ENCODE peak calls at places on chromosome 7, in ten cellular contexts. Q is tibial artery; K is astrocyte; B is lower lobe of right lung; L is CD8-positive, alpha-beta T cell; F is colonic mucosa; T is pancreas; P is mucosa of descending colon; C is body of pancreas; G is cardiac muscle cell. E is an unnamed sample. For H3K36me3, the result is how much of the 10 kb centered on the place peaks cover.

GRCh38 chr7:47572939-47573757 is 8.8 kb downstream of the TNS3 start:
- DNase-seq in Q (no peak), K (no peak), B (no peak), L (no peak), F (no peak), T (peak), P (no peak), C (peak), G (no peak), E (no peak)

GRCh38 chr7:26198133-26198780 is 2.3 kb downstream of the HNRNPA2B1 start:
- DNase-seq in Q (no peak), K (no peak), B (no peak), L (no peak), F (peak), T (no peak), P (no peak), C (no peak), G (no peak), E (peak)

GRCh38 chr7:7639847-7640220 is 718 bp upstream of the UMAD1 start:
- DNase-seq in Q (no peak), K (peak), B (no peak), L (peak), F (peak), T (no peak), P (no peak), C (peak), G (no peak), E (peak)

GRCh38 chr7:12661581-12661980 is 25.9 kb upstream of the ARL4A start:
- DNase-seq in Q (no peak), K (peak), B (no peak), L (no peak), F (no peak), T (no peak), P (no peak), C (no peak), G (no peak), E (no peak)

GRCh38 chr7:152968003-152968402 is 208.5 kb downstream of the ACTR3B start:
- DNase-seq in Q (no peak), K (no peak), B (no peak), L (no peak), F (no peak), T (no peak), P (no peak), C (no peak), G (peak), E (peak)

GRCh38 chr7:140026935-140027334 is 35.8 kb downstream of the PARP12 start:
- DNase-seq in Q (no peak), K (no peak), B (no peak), L (no peak), F (no peak), T (no peak), P (no peak), C (no peak), G (no peak), E (no peak)

GRCh38 chr7:71843677-71844076 is 568.5 kb downstream of the CALN1 start:
- DNase-seq in Q (no peak), K (no peak), B (no peak), L (no peak), F (no peak), T (no peak), P (no peak), C (no peak), G (no peak), E (no peak)

GRCh38 chr7:22730921-22731654 is 4.1 kb downstream of the IL6 start:
- DNase-seq in Q (no peak), K (peak), B (no peak), L (no peak), F (no peak), T (no peak), P (no peak), C (no peak), G (no peak), E (peak)

GRCh38 chr7:157518514-157519175 is 181.8 kb downstream of the DNAJB6 start:
- DNase-seq in Q (no peak), K (no peak), B (no peak), L (no peak), F (no peak), T (no peak), P (no peak), C (no peak), G (no peak), E (no peak)

GRCh38 chr7:157699357-157700013 is 362.7 kb downstream of the DNAJB6 start:
- DNase-seq in Q (no peak), K (no peak), B (peak), L (no peak), F (no peak), T (no peak), P (no peak), C (no peak), G (no peak), E (no peak)

GRCh38 chr7:10038351-10038750 is 935.3 kb upstream of the PHF14 start:
- DNase-seq in Q (no peak), K (no peak), B (no peak), L (no peak), F (no peak), T (no peak), P (no peak), C (no peak), G (no peak), E (no peak)

GRCh38 chr7:4791738-4792536 is 16.5 kb downstream of the AP5Z1 start:
- DNase-seq in Q (peak), K (no peak), B (peak), L (peak), F (peak), T (peak), P (peak), C (peak), G (peak), E (peak)

GRCh38 chr7:126698909-126699308 is 553.8 kb downstream of the GRM8 start:
- DNase-seq in Q (no peak), K (no peak), B (no peak), L (no peak), F (no peak), T (no peak), P (no peak), C (no peak), G (no peak), E (no peak)

GRCh38 chr7:26090927-26091519 is 61.0 kb upstream of the NFE2L3 start:
- DNase-seq in Q (no peak), K (peak), B (no peak), L (no peak), F (no peak), T (no peak), P (no peak), C (no peak), G (peak), E (peak)

GRCh38 chr7:132181371-132181770 is 394.9 kb downstream of the PLXNA4 start:
- DNase-seq in Q (no peak), K (no peak), B (no peak), L (no peak), F (no peak), T (no peak), P (no peak), C (no peak), G (no peak), E (no peak)

GRCh38 chr7:5422324-5423271 is 1.0 kb downstream of the TNRC18 start:
- DNase-seq in Q (no peak), K (no peak), B (peak), L (no peak), F (no peak), T (no peak), P (peak), C (peak), G (peak), E (no peak)

GRCh38 chr7:46139079-46139478 is 218.0 kb upstream of the IGFBP3 start:
- DNase-seq in Q (no peak), K (peak), B (no peak), L (no peak), F (no peak), T (no peak), P (no peak), C (no peak), G (no peak), E (peak)

GRCh38 chr7:40299097-40299496 is 164.3 kb downstream of the SUGCT start:
- DNase-seq in Q (no peak), K (peak), B (no peak), L (no peak), F (no peak), T (no peak), P (no peak), C (no peak), G (no peak), E (peak)

GRCh38 chr7:129779602-129780256 is 168.2 kb downstream of the NRF1 start:
- DNase-seq in Q (no peak), K (no peak), B (peak), L (no peak), F (no peak), T (no peak), P (peak), C (no peak), G (peak), E (peak)

GRCh38 chr7:17690030-17690429 is 250.3 kb downstream of the SNX13 start:
- DNase-seq in Q (no peak), K (peak), B (no peak), L (no peak), F (no peak), T (no peak), P (no peak), C (no peak), G (no peak), E (peak)

GRCh38 chr7:138363721-138364120 is 96.3 kb upstream of the TRIM24 start:
- DNase-seq in Q (no peak), K (no peak), B (no peak), L (no peak), F (no peak), T (no peak), P (no peak), C (no peak), G (no peak), E (no peak)

GRCh38 chr7:103074519-103075336 is at the start of the genes ARMC10 and FBXL13:
- DNase-seq in Q (peak), K (peak), B (peak), L (peak), F (peak), T (peak), P (peak), C (peak), G (peak), E (peak)
- TF ChIP-seq CTCF in Q (peak), K (no peak), B (peak), L (no peak), F (no peak), T (no peak), P (peak), C (no peak), G (peak), E (peak)

GRCh38 chr7:496528-497295 is 22.9 kb downstream of the PDGFA start:
- DNase-seq in Q (no peak), K (no peak), B (peak), L (no peak), F (no peak), T (no peak), P (peak), C (peak), G (no peak), E (peak)
- H3K36me3 ChIP-seq in Q (half or more), K (under half), B (under half), L (under half), F (under half), T (under half), P (under half), C (under half), G (under half), E (under half)

GRCh38 chr7:130940907-130941306 is 206.9 kb upstream of the KLF14 start:
- DNase-seq in Q (no peak), K (no peak), B (no peak), L (no peak), F (no peak), T (no peak), P (peak), C (peak), G (no peak), E (no peak)

GRCh38 chr7:130940326-130940725 is 206.3 kb upstream of the KLF14 start:
- DNase-seq in Q (no peak), K (no peak), B (no peak), L (no peak), F (no peak), T (no peak), P (no peak), C (no peak), G (no peak), E (no peak)

GRCh38 chr7:130942211-130942964 is 208.4 kb upstream of the KLF14 start:
- DNase-seq in Q (peak), K (peak), B (no peak), L (no peak), F (peak), T (peak), P (peak), C (peak), G (no peak), E (peak)

GRCh38 chr7:130943336-130943901 is 209.4 kb upstream of the KLF14 start:
- DNase-seq in Q (no peak), K (peak), B (no peak), L (no peak), F (no peak), T (no peak), P (no peak), C (no peak), G (no peak), E (peak)

GRCh38 chr7:130941322-130942210 is 207.6 kb upstream of the KLF14 start:
- DNase-seq in Q (peak), K (peak), B (peak), L (no peak), F (peak), T (peak), P (peak), C (peak), G (no peak), E (peak)
- H3K4me3 ChIP-seq in Q (peak), K (peak), B (peak), L (peak), F (peak), T (peak), P (peak), C (peak), G (no peak), E (peak)

GRCh38 chr7:44797329-44798258 is 1.1 kb downstream of the PPIA start:
- DNase-seq in Q (peak), K (peak), B (peak), L (peak), F (peak), T (peak), P (peak), C (peak), G (peak), E (peak)
- TF ChIP-seq CTCF in Q (peak), K (peak), B (peak), L (no peak), F (peak), T (no peak), P (peak), C (peak), G (peak), E (peak)

GRCh38 chr7:112398534-112398933 is 51.7 kb upstream of the IFRD1 start:
- DNase-seq in Q (no peak), K (no peak), B (no peak), L (no peak), F (no peak), T (no peak), P (no peak), C (no peak), G (no peak), E (no peak)
- H3K36me3 ChIP-seq in Q (under half), K (under half), B (under half), L (under half), F (under half), T (under half), P (under half), C (under half), G (under half), E (under half)

DNA sequence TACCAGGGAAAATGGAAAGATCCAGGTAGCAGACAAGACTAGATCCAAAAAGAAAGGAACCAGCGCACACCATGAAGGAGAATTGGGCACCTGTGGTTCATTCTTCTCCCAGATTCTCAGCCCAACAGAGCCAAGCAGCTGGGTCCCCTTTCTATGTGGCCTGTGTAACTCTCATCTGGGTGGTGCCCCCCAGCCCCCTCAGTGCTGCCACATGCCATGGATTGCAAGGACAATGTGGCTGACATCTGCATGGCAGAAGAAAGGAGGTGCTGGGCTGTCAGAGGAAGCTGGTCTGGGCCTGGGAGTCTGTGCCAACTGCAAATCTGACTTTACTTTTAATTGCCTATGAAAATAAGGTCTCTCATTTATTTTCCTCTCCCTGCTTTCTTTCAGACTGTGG is 21.4 kb downstream of the PRSS2 start:
- DNase-seq in Q (no peak), K (no peak), B (no peak), L (no peak), F (no peak), T (no peak), P (no peak), C (no peak), G (no peak), E (no peak)
- H3K4me3 ChIP-seq in Q (no peak), K (no peak), B (no peak), L (peak), F (no peak), T (no peak), P (no peak), C (no peak), G (no peak), E (no peak)

E was measured in bronchial epithelial cell.